ENCODE peak calls at places on chromosomes 16 and 17, in ten cellular contexts. One of them, this sample, is unnamed.

GRCh38 chr17:63356275-63356905 is 89.7 kb downstream of the CYB561 start:
- DNase-seq in choroid plexus epithelial cell: peak
- DNase-seq in CD4-positive, alpha-beta T cell: no peak
- DNase-seq in AG08395: peak
- DNase-seq in activated T-cell treated with anti-CD3 and anti-CD28 coated beads, Interleukin-2, amount 50 U/mL, for 1 hour: no peak
- DNase-seq in colonic mucosa: no peak
- DNase-seq in activated CD8-positive, alpha-beta memory T cell treated with anti-CD3 and anti-CD28 coated beads for 4 hours: no peak
- DNase-seq in RPMI7951: peak
- DNase-seq in lower leg skin: no peak
- DNase-seq in C1 segment of cervical spinal cord: no peak
- DNase-seq in this sample: no peak

GRCh38 chr17:20243524-20243923 is 223.8 kb downstream of the LGALS9B start:
- DNase-seq in colonic mucosa: no peak
- DNase-seq in AG08395: no peak
- DNase-seq in RPMI7951: no peak
- DNase-seq in activated T-cell treated with anti-CD3 and anti-CD28 coated beads, Interleukin-2, amount 50 U/mL, for 1 hour: no peak
- DNase-seq in activated CD8-positive, alpha-beta memory T cell treated with anti-CD3 and anti-CD28 coated beads for 4 hours: no peak
- DNase-seq in lower leg skin: no peak
- DNase-seq in choroid plexus epithelial cell: peak
- DNase-seq in C1 segment of cervical spinal cord: no peak
- DNase-seq in CD4-positive, alpha-beta T cell: no peak
- DNase-seq in this sample: no peak

GRCh38 chr16:180921-181667 is 835 bp downstream of the HBQ1 start:
- DNase-seq in choroid plexus epithelial cell: peak
- DNase-seq in CD4-positive, alpha-beta T cell: peak
- DNase-seq in lower leg skin: peak
- DNase-seq in RPMI7951: peak
- DNase-seq in activated CD8-positive, alpha-beta memory T cell treated with anti-CD3 and anti-CD28 coated beads for 4 hours: peak
- DNase-seq in colonic mucosa: peak
- DNase-seq in activated T-cell treated with anti-CD3 and anti-CD28 coated beads, Interleukin-2, amount 50 U/mL, for 1 hour: peak
- DNase-seq in AG08395: peak
- DNase-seq in C1 segment of cervical spinal cord: peak
- DNase-seq in this sample: peak

GRCh38 chr16:80751167-80751566 is 53.2 kb downstream of the CDYL2 start:
- DNase-seq in AG08395: peak
- DNase-seq in colonic mucosa: no peak
- DNase-seq in C1 segment of cervical spinal cord: no peak
- DNase-seq in CD4-positive, alpha-beta T cell: no peak
- DNase-seq in choroid plexus epithelial cell: peak
- DNase-seq in RPMI7951: no peak
- DNase-seq in activated T-cell treated with anti-CD3 and anti-CD28 coated beads, Interleukin-2, amount 50 U/mL, for 1 hour: no peak
- DNase-seq in activated CD8-positive, alpha-beta memory T cell treated with anti-CD3 and anti-CD28 coated beads for 4 hours: no peak
- DNase-seq in lower leg skin: no peak
- DNase-seq in this sample: no peak

GRCh38 chr16:48123104-48123788 is 32.5 kb downstream of the ABCC12 start:
- DNase-seq in activated CD8-positive, alpha-beta memory T cell treated with anti-CD3 and anti-CD28 coated beads for 4 hours: no peak
- DNase-seq in choroid plexus epithelial cell: peak
- DNase-seq in colonic mucosa: no peak
- DNase-seq in lower leg skin: no peak
- DNase-seq in activated T-cell treated with anti-CD3 and anti-CD28 coated beads, Interleukin-2, amount 50 U/mL, for 1 hour: no peak
- DNase-seq in C1 segment of cervical spinal cord: peak
- DNase-seq in CD4-positive, alpha-beta T cell: no peak
- DNase-seq in RPMI7951: peak
- DNase-seq in AG08395: peak
- DNase-seq in this sample: no peak

GRCh38 chr16:4327782-4328579 is 12.1 kb downstream of the GLIS2 start:
- DNase-seq in AG08395: peak
- DNase-seq in lower leg skin: peak
- DNase-seq in colonic mucosa: peak
- DNase-seq in C1 segment of cervical spinal cord: peak
- DNase-seq in CD4-positive, alpha-beta T cell: peak
- DNase-seq in activated CD8-positive, alpha-beta memory T cell treated with anti-CD3 and anti-CD28 coated beads for 4 hours: no peak
- DNase-seq in choroid plexus epithelial cell: peak
- DNase-seq in activated T-cell treated with anti-CD3 and anti-CD28 coated beads, Interleukin-2, amount 50 U/mL, for 1 hour: peak
- DNase-seq in RPMI7951: peak
- DNase-seq in this sample: peak

GRCh38 chr16:88381820-88382451 is 823 bp upstream of the ZNF469 start:
- DNase-seq in C1 segment of cervical spinal cord: no peak
- DNase-seq in AG08395: no peak
- DNase-seq in activated T-cell treated with anti-CD3 and anti-CD28 coated beads, Interleukin-2, amount 50 U/mL, for 1 hour: no peak
- DNase-seq in choroid plexus epithelial cell: no peak
- DNase-seq in RPMI7951: no peak
- DNase-seq in activated CD8-positive, alpha-beta memory T cell treated with anti-CD3 and anti-CD28 coated beads for 4 hours: no peak
- DNase-seq in CD4-positive, alpha-beta T cell: no peak
- DNase-seq in lower leg skin: no peak
- DNase-seq in colonic mucosa: no peak
- DNase-seq in this sample: no peak

GRCh38 chr17:14359251-14359939 is 58.5 kb downstream of the HS3ST3B1 start:
- DNase-seq in choroid plexus epithelial cell: no peak
- DNase-seq in lower leg skin: no peak
- DNase-seq in activated T-cell treated with anti-CD3 and anti-CD28 coated beads, Interleukin-2, amount 50 U/mL, for 1 hour: no peak
- DNase-seq in C1 segment of cervical spinal cord: no peak
- DNase-seq in AG08395: no peak
- DNase-seq in activated CD8-positive, alpha-beta memory T cell treated with anti-CD3 and anti-CD28 coated beads for 4 hours: peak
- DNase-seq in CD4-positive, alpha-beta T cell: no peak
- DNase-seq in RPMI7951: no peak
- DNase-seq in colonic mucosa: no peak
- DNase-seq in this sample: no peak

GRCh38 chr17:35973333-35974260 is 7.7 kb downstream of the CCL16 start:
- DNase-seq in lower leg skin: no peak
- DNase-seq in AG08395: no peak
- DNase-seq in choroid plexus epithelial cell: peak
- DNase-seq in colonic mucosa: peak
- DNase-seq in CD4-positive, alpha-beta T cell: no peak
- DNase-seq in activated CD8-positive, alpha-beta memory T cell treated with anti-CD3 and anti-CD28 coated beads for 4 hours: no peak
- DNase-seq in activated T-cell treated with anti-CD3 and anti-CD28 coated beads, Interleukin-2, amount 50 U/mL, for 1 hour: no peak
- DNase-seq in RPMI7951: no peak
- DNase-seq in C1 segment of cervical spinal cord: no peak
- DNase-seq in this sample: no peak